ENCODE peak calls at places on chromosomes 11 and 22, in six cellular contexts. I is heart left ventricle, P is ovary, X is HCT116, A is brain microvascular endothelial cell, Y is kidney. J is an unnamed sample.

GRCh38 chr11:47216141-47216798 is 1.5 kb downstream of the DDB2 start:
- DNase-seq in X (peak; percentile 45), A (peak; percentile 81), I (peak; percentile 29), Y (peak; percentile 82), P (peak; percentile 43), J (peak; percentile 88)

GRCh38 chr22:50250555-50251471 is at the start of gene HDAC10:
- DNase-seq in A (peak; percentile 67), P (peak; percentile 83), I (peak; percentile 75), Y (peak; percentile 92), X (no peak), J (peak; percentile 85)

GRCh38 chr22:37157516-37158289 is 8.0 kb upstream of the IL2RB start:
- DNase-seq in I (no peak), A (no peak), Y (peak; percentile 12), P (no peak), X (peak; percentile 56), J (peak; percentile 50)

GRCh38 chr11:43282607-43283440 is 29.0 kb upstream of the API5 start:
- DNase-seq in I (no peak), X (peak; percentile 22), P (peak; percentile 22), A (peak; percentile 20), Y (no peak), J (peak; percentile 26)

GRCh38 chr11:123694551-123694950 is 40.1 kb upstream of the SCN3B start:
- DNase-seq in P (no peak), A (no peak), X (no peak), Y (no peak), I (no peak), J (no peak)

GRCh38 chr11:8099291-8099899 is 18.4 kb downstream of the TUB start:
- DNase-seq in X (peak; percentile 68), Y (no peak), I (peak; percentile 59), P (peak; percentile 75), A (peak; percentile 88), J (peak; percentile 44)

GRCh38 chr22:49234459-49234858 is 593.2 kb downstream of the BRD1 start:
- DNase-seq in I (no peak), P (no peak), A (no peak), X (no peak), Y (no peak), J (no peak)

GRCh38 chr11:111819161-111820058 is 52.0 kb downstream of the ALG9 start:
- DNase-seq in P (no peak), I (peak; percentile 44), X (no peak), A (peak; percentile 65), Y (no peak), J (peak; percentile 45)

GRCh38 chr11:57444362-57445074 is 15.8 kb upstream of the RTN4RL2 start:
- DNase-seq in A (no peak), P (no peak), I (no peak), X (no peak), Y (no peak), J (no peak)

GRCh38 chr11:68010058-68011041 is at the start of gene ALDH3B1:
- DNase-seq in I (peak; percentile 84), P (peak; percentile 74), A (peak; percentile 71), Y (peak; percentile 98), X (peak; percentile 60), J (peak; percentile 97)

GRCh38 chr11:17558025-17558780 is 11.1 kb downstream of the OTOG start:
- DNase-seq in X (no peak), I (no peak), Y (peak; percentile 60), A (no peak), P (no peak), J (no peak)

GRCh38 chr11:58652726-58653280 is 30.3 kb downstream of the CNTF start:
- DNase-seq in P (no peak), A (no peak), X (no peak), I (peak; percentile 9), Y (no peak), J (no peak)

GRCh38 chr11:95891423-95892177 is 32.3 kb downstream of the MTMR2 start:
- DNase-seq in I (no peak), X (no peak), Y (no peak), A (peak; percentile 64), P (no peak), J (no peak)

GRCh38 chr11:69985654-69986420 is 92.3 kb upstream of the ANO1 start:
- DNase-seq in A (no peak), P (no peak), Y (peak; percentile 81), X (no peak), I (no peak), J (no peak)

GRCh38 chr11:57331720-57332119 is 4.0 kb downstream of the SSRP1 start:
- DNase-seq in Y (no peak), A (no peak), P (no peak), I (no peak), X (no peak), J (no peak)

GRCh38 chr22:38467438-38467903 is 425 bp upstream of the KDELR3 start:
- DNase-seq in Y (no peak), X (no peak), I (no peak), A (no peak), P (no peak), J (no peak)

GRCh38 chr22:46035380-46035741 is 58.4 kb upstream of the WNT7B start:
- DNase-seq in P (no peak), X (no peak), Y (no peak), A (no peak), I (no peak), J (no peak)

GRCh38 chr22:25076281-25076680 is 123.4 kb upstream of the CRYBB3 start:
- DNase-seq in I (no peak), A (no peak), P (no peak), Y (no peak), X (no peak), J (no peak)

GRCh38 chr11:10309163-10310093 is 4.6 kb downstream of the ADM start:
- DNase-seq in Y (peak; percentile 78), X (peak; percentile 83), P (peak; percentile 67), I (no peak), A (peak; percentile 65), J (peak; percentile 89)

GRCh38 chr22:46073683-46074504 is 76.4 kb upstream of the PPARA start:
- DNase-seq in I (peak; percentile 64), Y (peak; percentile 74), P (no peak), A (no peak), X (no peak), J (no peak)

GRCh38 chr22:49936973-49937757 is 18.7 kb downstream of the CRELD2 start:
- DNase-seq in Y (no peak), P (no peak), A (no peak), X (no peak), I (peak; percentile 71), J (no peak)

GRCh38 chr11:126456783-126457542 is 101.5 kb downstream of the ST3GAL4 start:
- DNase-seq in I (no peak), Y (no peak), X (no peak), P (no peak), A (no peak), J (no peak)

GRCh38 chr11:106276126-106276525 is 198.7 kb downstream of the AASDHPPT start:
- DNase-seq in X (no peak), I (no peak), A (no peak), Y (no peak), P (no peak), J (no peak)

GRCh38 chr22:44926124-44926475 is 83.7 kb downstream of the PHF21B start:
- DNase-seq in Y (no peak), I (no peak), P (no peak), X (no peak), A (no peak), J (no peak)

GRCh38 chr11:84558085-84558905 is 1068.8 kb downstream of the DLG2 start:
- DNase-seq in I (peak; percentile 12), A (peak; percentile 34), Y (no peak), X (peak; percentile 18), P (no peak), J (peak; percentile 9)

GRCh38 chr11:19816817-19817216 is 104.2 kb downstream of the NAV2 start:
- DNase-seq in P (no peak), X (no peak), A (no peak), Y (no peak), I (no peak), J (no peak)

GRCh38 chr11:8068605-8069221 is 12.3 kb upstream of the TUB start:
- DNase-seq in I (peak; percentile 72), P (no peak), A (peak; percentile 69), X (no peak), Y (peak; percentile 92), J (peak; percentile 74)

DNA sequence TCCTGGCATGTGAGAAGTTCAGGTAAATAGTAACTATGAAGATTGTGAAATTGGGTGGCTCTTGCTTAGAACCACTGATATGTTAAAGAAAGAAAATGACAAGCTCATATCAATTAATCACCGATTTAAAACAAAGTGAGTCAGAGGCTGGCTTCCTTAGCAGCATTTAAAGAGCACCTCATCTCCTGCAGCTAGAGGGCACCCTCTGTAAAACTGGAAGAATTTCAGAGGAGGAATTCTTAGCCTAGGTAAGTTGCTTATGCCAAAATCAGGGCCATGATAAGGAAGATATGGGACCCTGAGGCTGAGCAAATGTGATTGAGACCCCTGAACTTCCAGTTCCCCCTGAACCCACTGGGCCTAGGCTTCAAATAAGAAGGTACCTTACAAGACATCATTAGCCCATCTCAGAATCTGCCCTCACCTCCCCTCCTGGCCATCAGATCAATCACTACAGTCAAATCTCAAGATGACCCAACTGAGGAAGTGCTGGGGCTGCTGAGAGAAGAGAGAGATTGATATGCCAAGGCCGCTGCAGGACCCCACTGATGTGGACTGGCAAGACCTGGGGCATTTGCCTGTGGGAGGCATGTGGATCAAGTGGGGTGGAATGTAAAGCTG is 8.6 kb upstream of the CD3E start:
- DNase-seq in X (peak; percentile 43), P (no peak), Y (no peak), I (no peak), A (peak; percentile 26), J (peak; percentile 2)
- H3K4me3 ChIP-seq in X (no peak overlapping the region), P (no peak overlapping the region), Y (no peak overlapping the region), I (no peak overlapping the region), A (no peak overlapping the region), J (no peak overlapping the region)

GRCh38 chr11:72890881-72891280 is 76.7 kb downstream of the ATG16L2 start:
- DNase-seq in Y (no peak), P (no peak), A (no peak), I (no peak), X (no peak), J (no peak)
- H3K4me3 ChIP-seq in Y (no peak overlapping the region), P (no peak overlapping the region), A (no peak overlapping the region), I (no peak overlapping the region), X (no peak overlapping the region), J (no peak overlapping the region)

GRCh38 chr22:42073568-42074152 is 388 bp upstream of the PHETA2 start:
- DNase-seq in I (no peak), A (no peak), X (no peak), Y (no peak), P (peak; percentile 38), J (no peak)
- H3K4me3 ChIP-seq in I (peak overlapping the region; percentile 84), A (peak overlapping the region; percentile 75), X (no peak overlapping the region), Y (no peak overlapping the region), P (peak overlapping the region; percentile 66), J (no peak overlapping the region)

GRCh38 chr11:66328307-66329144 is 7.7 kb downstream of the RIN1 start:
- DNase-seq in X (peak; percentile 54), I (peak; percentile 79), Y (peak; percentile 88), A (peak; percentile 62), P (peak; percentile 84), J (peak; percentile 78)
- H3K4me3 ChIP-seq in X (peak overlapping the region; percentile 21), I (peak overlapping the region; percentile 17), Y (no peak overlapping the region), A (no peak overlapping the region), P (no peak overlapping the region), J (no peak overlapping the region)